ENCODE peak calls at places on chromosomes 5 and 9, in four cellular contexts. One of them, this sample, is unnamed. For H3K36me3 and H3K4me1, the result is how much of the 10 kb centered on the place peaks cover.

GRCh38 chr9:80147866-80148265 is 576.1 kb downstream of the TLE4 start:
- DNase-seq in SJSA1: no peak
- DNase-seq in HepG2: no peak
- DNase-seq in left ventricle myocardium inferior: no peak
- DNase-seq in this sample: no peak

GRCh38 chr5:220008-220407 is 1.9 kb downstream of the SDHA start:
- DNase-seq in HepG2: no peak
- DNase-seq in SJSA1: no peak
- DNase-seq in left ventricle myocardium inferior: no peak
- DNase-seq in this sample: no peak

GRCh38 chr5:27020965-27021364 is 17.4 kb downstream of the CDH9 start:
- DNase-seq in left ventricle myocardium inferior: no peak
- DNase-seq in SJSA1: no peak
- DNase-seq in HepG2: peak
- DNase-seq in this sample: no peak

GRCh38 chr9:129481424-129481823 is 139.5 kb downstream of the C9orf50 start:
- DNase-seq in left ventricle myocardium inferior: no peak
- DNase-seq in SJSA1: no peak
- DNase-seq in HepG2: no peak
- DNase-seq in this sample: no peak

GRCh38 chr5:56123531-56124243 is 109.4 kb downstream of the ANKRD55 start:
- DNase-seq in HepG2: peak
- DNase-seq in left ventricle myocardium inferior: peak
- DNase-seq in SJSA1: peak
- DNase-seq in this sample: peak

GRCh38 chr9:109448223-109448622 is 49.9 kb downstream of the PTPN3 start:
- DNase-seq in left ventricle myocardium inferior: no peak
- DNase-seq in HepG2: no peak
- DNase-seq in SJSA1: no peak
- DNase-seq in this sample: no peak

GRCh38 chr5:76999451-76999850 is 30.8 kb upstream of the AGGF1 start:
- DNase-seq in left ventricle myocardium inferior: no peak
- DNase-seq in HepG2: no peak
- DNase-seq in SJSA1: no peak
- DNase-seq in this sample: no peak

GRCh38 chr5:51380603-51381207 is 2.5 kb upstream of the ISL1 start:
- DNase-seq in SJSA1: no peak
- DNase-seq in HepG2: peak
- DNase-seq in left ventricle myocardium inferior: no peak
- DNase-seq in this sample: no peak

GRCh38 chr5:59090323-59090722 is 507.4 kb downstream of the RAB3C start:
- DNase-seq in HepG2: no peak
- DNase-seq in left ventricle myocardium inferior: no peak
- DNase-seq in SJSA1: no peak
- DNase-seq in this sample: no peak

GRCh38 chr9:132545578-132545977 is 36.8 kb upstream of the BARHL1 start:
- DNase-seq in HepG2: no peak
- DNase-seq in SJSA1: no peak
- DNase-seq in left ventricle myocardium inferior: no peak
- DNase-seq in this sample: no peak

GRCh38 chr9:83526901-83527300 is 11.3 kb downstream of the FRMD3 start:
- DNase-seq in left ventricle myocardium inferior: no peak
- DNase-seq in SJSA1: no peak
- DNase-seq in HepG2: peak
- DNase-seq in this sample: no peak

GRCh38 chr5:123937230-123937629 is 425.3 kb downstream of the CSNK1G3 start:
- DNase-seq in SJSA1: peak
- DNase-seq in HepG2: peak
- DNase-seq in left ventricle myocardium inferior: no peak
- DNase-seq in this sample: peak

GRCh38 chr9:73995836-73996235 is 501.3 kb upstream of the RORB start:
- DNase-seq in SJSA1: no peak
- DNase-seq in left ventricle myocardium inferior: no peak
- DNase-seq in HepG2: no peak
- DNase-seq in this sample: no peak

GRCh38 chr5:110807174-110807573 is 68.4 kb downstream of the SLC25A46 start:
- DNase-seq in SJSA1: no peak
- DNase-seq in HepG2: no peak
- DNase-seq in left ventricle myocardium inferior: peak
- DNase-seq in this sample: no peak

GRCh38 chr5:165135551-165135950 is 1630.1 kb downstream of the MAT2B start:
- DNase-seq in HepG2: no peak
- DNase-seq in left ventricle myocardium inferior: no peak
- DNase-seq in SJSA1: no peak
- DNase-seq in this sample: no peak

GRCh38 chr5:134577022-134577795 is 51.7 kb downstream of the JADE2 start:
- DNase-seq in left ventricle myocardium inferior: no peak
- DNase-seq in HepG2: no peak
- DNase-seq in SJSA1: peak
- DNase-seq in this sample: no peak

GRCh38 chr9:115717711-115718173 is 435.8 kb upstream of the PAPPA start:
- DNase-seq in left ventricle myocardium inferior: no peak
- DNase-seq in HepG2: no peak
- DNase-seq in SJSA1: no peak
- DNase-seq in this sample: no peak

GRCh38 chr5:74919487-74919886 is 53.3 kb upstream of the FAM169A start:
- DNase-seq in SJSA1: no peak
- DNase-seq in left ventricle myocardium inferior: no peak
- DNase-seq in HepG2: peak
- DNase-seq in this sample: no peak

GRCh38 chr5:53476019-53476418 is 4.4 kb upstream of the FST start:
- DNase-seq in SJSA1: no peak
- DNase-seq in HepG2: no peak
- DNase-seq in left ventricle myocardium inferior: no peak
- DNase-seq in this sample: no peak

GRCh38 chr5:68074048-68074632 is 141.4 kb upstream of the PIK3R1 start:
- DNase-seq in left ventricle myocardium inferior: no peak
- DNase-seq in SJSA1: no peak
- DNase-seq in HepG2: no peak
- DNase-seq in this sample: no peak

GRCh38 chr9:122318284-122318683 is 52.5 kb upstream of the PTGS1 start:
- DNase-seq in HepG2: no peak
- DNase-seq in SJSA1: no peak
- DNase-seq in left ventricle myocardium inferior: no peak
- DNase-seq in this sample: no peak

GRCh38 chr9:84261082-84261746 is 79.3 kb downstream of the SLC28A3 start:
- DNase-seq in left ventricle myocardium inferior: peak
- DNase-seq in HepG2: peak
- DNase-seq in SJSA1: peak
- DNase-seq in this sample: peak

GRCh38 chr5:59193616-59194319 is 610.9 kb downstream of the RAB3C start:
- DNase-seq in HepG2: no peak
- DNase-seq in SJSA1: peak
- DNase-seq in left ventricle myocardium inferior: no peak
- DNase-seq in this sample: no peak

GRCh38 chr9:124452326-124452725 is 2.1 kb downstream of the ADGRD2 start:
- DNase-seq in left ventricle myocardium inferior: no peak
- DNase-seq in HepG2: no peak
- DNase-seq in SJSA1: no peak
- DNase-seq in this sample: no peak

GRCh38 chr5:125525356-125525755 is 778.9 kb upstream of the ZNF608 start:
- DNase-seq in SJSA1: no peak
- DNase-seq in HepG2: no peak
- DNase-seq in left ventricle myocardium inferior: no peak
- DNase-seq in this sample: no peak

GRCh38 chr9:74910036-74910435 is 22.3 kb upstream of the TRPM6 start:
- DNase-seq in left ventricle myocardium inferior: no peak
- DNase-seq in HepG2: no peak
- DNase-seq in SJSA1: no peak
- DNase-seq in this sample: no peak

GRCh38 chr5:161713042-161713441 is 27.5 kb downstream of the GABRA6 start:
- DNase-seq in left ventricle myocardium inferior: no peak
- DNase-seq in HepG2: no peak
- DNase-seq in SJSA1: no peak
- DNase-seq in this sample: no peak

GRCh38 chr5:68379275-68380026 is 163.9 kb downstream of the PIK3R1 start:
- DNase-seq in HepG2: no peak
- DNase-seq in SJSA1: no peak
- DNase-seq in left ventricle myocardium inferior: no peak
- DNase-seq in this sample: no peak

GRCh38 chr5:172943906-172944305 is 15.3 kb upstream of the RPL26L1 start:
- DNase-seq in SJSA1: peak
- DNase-seq in HepG2: no peak
- DNase-seq in left ventricle myocardium inferior: no peak
- DNase-seq in this sample: no peak

GRCh38 chr5:42858031-42858643 is 46.4 kb upstream of the SELENOP start:
- DNase-seq in SJSA1: no peak
- DNase-seq in left ventricle myocardium inferior: no peak
- DNase-seq in HepG2: no peak
- DNase-seq in this sample: no peak

GRCh38 chr5:172370648-172371248 is 83.6 kb downstream of the SH3PXD2B start:
- DNase-seq in SJSA1: no peak
- DNase-seq in left ventricle myocardium inferior: no peak
- DNase-seq in HepG2: peak
- DNase-seq in this sample: peak

GRCh38 chr5:150538007-150538917 is 30.3 kb downstream of the NDST1 start:
- DNase-seq in SJSA1: no peak
- DNase-seq in left ventricle myocardium inferior: peak
- DNase-seq in HepG2: no peak
- DNase-seq in this sample: no peak
- H3K36me3 ChIP-seq in SJSA1: half or more
- H3K36me3 ChIP-seq in left ventricle myocardium inferior: half or more
- H3K36me3 ChIP-seq in HepG2: half or more
- H3K36me3 ChIP-seq in this sample: under half

DNA sequence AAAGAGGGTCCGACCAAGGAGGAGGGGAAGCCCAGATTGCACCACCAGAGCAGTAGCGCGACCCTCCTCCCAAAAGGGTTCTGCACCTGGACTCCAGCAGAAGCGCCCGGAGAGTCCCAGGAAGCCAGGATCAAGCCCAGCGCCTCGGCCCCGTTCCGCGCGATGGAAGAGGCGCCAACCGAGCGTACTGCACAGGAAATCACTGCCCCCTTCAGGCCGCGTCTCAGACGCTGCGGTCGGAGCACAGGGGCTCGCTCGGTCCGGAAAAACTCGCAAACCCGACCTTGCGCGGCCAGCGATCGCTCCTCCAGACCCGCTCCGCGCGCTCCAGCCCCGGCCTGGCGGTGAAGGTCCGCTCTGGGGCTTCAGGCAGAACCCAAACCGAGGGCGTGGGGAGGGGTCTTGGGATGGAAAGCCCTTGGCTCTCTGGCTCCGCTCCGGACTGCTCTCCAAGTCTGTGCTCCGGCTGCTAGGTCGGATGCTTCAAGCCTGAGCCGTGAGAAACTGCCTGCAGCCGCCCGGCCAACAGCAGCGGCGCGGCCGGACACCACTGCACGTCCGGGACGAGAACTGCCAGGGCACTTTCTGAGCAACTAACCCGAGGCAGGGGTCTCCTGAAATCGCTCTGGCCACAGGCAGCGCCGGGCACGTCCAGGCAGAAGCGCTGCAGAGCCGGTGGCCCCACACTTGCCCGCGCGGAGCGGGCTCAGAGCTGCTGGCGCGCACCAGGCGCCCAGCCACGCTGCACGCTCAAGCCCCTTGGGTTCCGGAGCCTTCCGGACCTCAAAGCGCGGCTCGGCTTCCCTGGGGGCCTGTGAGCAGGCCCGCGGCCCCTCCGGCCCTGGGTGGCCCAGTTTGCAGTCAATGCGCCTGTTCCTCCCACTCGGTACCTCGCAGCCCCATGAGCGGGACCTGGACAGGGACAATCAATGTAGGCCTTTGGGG is 1.3 kb downstream of the GABBR2 start:
- DNase-seq in SJSA1: peak
- DNase-seq in HepG2: peak
- DNase-seq in left ventricle myocardium inferior: peak
- DNase-seq in this sample: peak
- H3K4me3 ChIP-seq in SJSA1: no peak
- H3K4me3 ChIP-seq in HepG2: no peak
- H3K4me3 ChIP-seq in left ventricle myocardium inferior: peak
- H3K4me3 ChIP-seq in this sample: peak

DNA sequence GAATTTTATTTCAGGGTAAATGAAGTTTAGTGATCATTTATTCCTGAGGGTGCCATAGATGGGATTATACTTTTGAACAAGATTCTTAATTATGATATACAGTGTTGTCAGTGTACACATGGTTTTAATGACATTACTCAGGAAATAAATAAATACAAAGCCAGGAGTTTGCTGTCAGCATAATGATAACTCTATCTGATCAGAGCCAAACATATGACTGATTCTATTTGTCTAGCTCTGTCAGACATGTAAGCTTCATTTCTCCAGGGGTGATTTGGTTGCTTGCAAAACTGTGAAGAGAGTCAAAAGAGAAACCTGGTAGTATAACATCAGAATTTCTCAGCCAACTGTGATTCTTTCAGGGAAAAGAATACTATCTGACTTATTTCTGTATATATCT is 1425.8 kb upstream of the C9orf72 start:
- DNase-seq in left ventricle myocardium inferior: no peak
- DNase-seq in SJSA1: no peak
- DNase-seq in HepG2: no peak
- DNase-seq in this sample: no peak
- H3K4me1 ChIP-seq in left ventricle myocardium inferior: under half
- H3K4me1 ChIP-seq in SJSA1: under half
- H3K4me1 ChIP-seq in HepG2: under half
- H3K4me1 ChIP-seq in this sample: under half

DNA sequence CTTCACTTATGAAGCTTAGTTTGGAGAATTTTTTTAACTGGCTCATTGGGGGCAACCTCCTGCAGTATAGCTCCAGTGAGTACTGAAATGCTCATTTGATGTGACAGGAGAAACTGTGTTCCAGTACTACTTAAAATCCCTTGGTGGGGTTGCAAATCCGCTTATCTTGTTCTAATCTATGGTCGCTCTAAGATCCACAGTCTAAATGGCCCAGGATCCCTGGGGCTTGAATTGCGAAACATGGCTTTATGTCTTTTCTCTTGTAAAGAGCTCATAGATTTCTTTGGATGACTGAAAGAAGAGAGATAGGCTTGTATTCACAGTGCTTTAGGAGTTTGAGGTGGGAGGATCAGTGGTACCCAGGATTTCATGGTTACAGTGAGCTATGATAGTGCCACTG is 52.7 kb downstream of the ADAMTSL1 start:
- DNase-seq in HepG2: no peak
- DNase-seq in SJSA1: no peak
- DNase-seq in left ventricle myocardium inferior: no peak
- DNase-seq in this sample: no peak
- H3K36me3 ChIP-seq in HepG2: under half
- H3K36me3 ChIP-seq in SJSA1: under half
- H3K36me3 ChIP-seq in left ventricle myocardium inferior: under half
- H3K36me3 ChIP-seq in this sample: under half

GRCh38 chr9:90802534-90802933 is 915 bp downstream of the SYK start:
- DNase-seq in HepG2: no peak
- DNase-seq in left ventricle myocardium inferior: no peak
- DNase-seq in SJSA1: no peak
- DNase-seq in this sample: no peak

GRCh38 chr9:90799271-90799860 is 2.3 kb upstream of the SYK start:
- DNase-seq in HepG2: no peak
- DNase-seq in SJSA1: no peak
- DNase-seq in left ventricle myocardium inferior: no peak
- DNase-seq in this sample: no peak

GRCh38 chr9:90803860-90804593 is 2.4 kb downstream of the SYK start:
- DNase-seq in SJSA1: no peak
- DNase-seq in HepG2: no peak
- DNase-seq in left ventricle myocardium inferior: no peak
- DNase-seq in this sample: no peak

GRCh38 chr9:90801507-90802289 is at the start of gene SYK:
- DNase-seq in SJSA1: no peak
- DNase-seq in HepG2: no peak
- DNase-seq in left ventricle myocardium inferior: peak
- DNase-seq in this sample: no peak

GRCh38 chr9:90801175-90801506 is 478 bp upstream of the SYK start:
- DNase-seq in SJSA1: no peak
- DNase-seq in HepG2: no peak
- DNase-seq in left ventricle myocardium inferior: no peak
- DNase-seq in this sample: no peak
- H3K4me3 ChIP-seq in SJSA1: no peak
- H3K4me3 ChIP-seq in HepG2: no peak
- H3K4me3 ChIP-seq in left ventricle myocardium inferior: peak
- H3K4me3 ChIP-seq in this sample: peak

This sample was measured in iPS DF 6.9.